ENCODE peak calls at places on chromosomes 2 and 18, in five cellular contexts. E is upper lobe of left lung, L is GM12878, Z is HepG2, R is K562. X is an unnamed sample.

GRCh38 chr18:50410894-50411293 is 36.0 kb downstream of the SKA1 start:
- ATAC-seq in R (no peak), E (peak; percentile 38), Z (no peak), L (no peak), X (no peak)

GRCh38 chr2:12918841-12919445 is 202.2 kb downstream of the TRIB2 start:
- ATAC-seq in L (no peak), R (no peak), Z (no peak), E (peak; percentile 85), X (peak; percentile 95)

GRCh38 chr2:169670215-169670651 is 24.0 kb downstream of the CFAP210 start:
- ATAC-seq in R (peak; percentile 86), L (peak; percentile 76), Z (peak; percentile 37), E (no peak), X (no peak)

GRCh38 chr18:48825101-48825745 is 125.5 kb downstream of the SMAD7 start:
- ATAC-seq in R (no peak), L (no peak), E (no peak), Z (no peak), X (no peak)

GRCh38 chr18:76988015-76988826 is 144.4 kb downstream of the MBP start:
- ATAC-seq in L (no peak), Z (no peak), E (peak; percentile 75), R (no peak), X (peak; percentile 34)

GRCh38 chr2:47783491-47784330 is 766 bp downstream of the MSH6 start:
- ATAC-seq in L (peak; percentile 62), E (peak; percentile 57), R (peak; percentile 78), Z (peak; percentile 55), X (peak; percentile 29)

GRCh38 chr2:165054667-165055066 is 99.3 kb upstream of the SLC38A11 start:
- ATAC-seq in R (no peak), E (no peak), Z (no peak), L (no peak), X (no peak)

GRCh38 chr2:197011777-197012641 is 85.5 kb upstream of the PGAP1 start:
- ATAC-seq in E (peak; percentile 80), L (peak; percentile 87), Z (peak; percentile 97), R (peak; percentile 89), X (no peak)

GRCh38 chr2:130370490-130370889 is 14.6 kb downstream of the PTPN18 start:
- ATAC-seq in L (peak; percentile 38), R (no peak), E (no peak), Z (no peak), X (no peak)

DNA sequence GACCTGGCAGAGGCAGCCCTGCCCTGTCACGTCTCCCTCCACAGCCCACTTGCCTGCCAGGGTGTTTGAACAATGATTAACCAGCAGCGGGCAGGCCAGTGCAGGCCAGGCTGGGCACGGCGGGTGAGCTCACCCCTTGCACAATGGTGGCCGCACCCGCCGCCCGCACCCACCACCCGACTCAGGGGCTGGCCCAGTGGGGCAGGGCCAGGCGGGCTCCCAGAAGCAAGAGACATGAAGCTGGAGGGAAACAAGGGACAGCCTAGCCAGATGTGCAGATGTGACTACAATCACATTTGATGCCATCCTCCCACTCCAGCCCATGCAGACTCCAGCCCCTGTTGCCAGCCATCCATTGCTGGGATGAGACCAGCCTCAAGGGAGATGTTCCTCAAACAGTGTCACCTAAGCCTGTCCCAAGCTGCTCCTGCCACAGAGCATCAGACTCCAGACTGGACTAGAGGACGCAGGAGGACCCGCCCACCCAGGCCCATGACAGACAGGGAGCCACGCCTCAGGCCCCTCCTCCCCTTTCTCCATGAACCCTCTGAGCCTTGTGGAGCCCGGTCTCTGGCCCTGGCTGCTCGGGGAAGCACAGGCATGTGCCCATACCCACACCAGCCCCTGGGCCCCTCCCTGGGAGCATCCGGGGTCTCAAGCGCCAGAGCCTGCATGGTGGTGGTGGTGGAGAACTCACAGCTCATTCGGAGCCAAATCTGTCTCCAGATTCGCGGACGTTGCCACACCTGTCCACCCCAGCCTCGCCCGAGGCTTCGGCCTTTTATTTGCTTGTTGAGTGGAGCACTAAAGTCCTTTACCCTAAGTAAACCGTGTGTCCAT is 45.0 kb downstream of the SDC1 start:
- ATAC-seq in Z (peak; percentile 84), L (peak; percentile 49), E (peak; percentile 57), R (peak; percentile 72), X (no peak)
- TF ChIP-seq POLR2AphosphoS5 in Z (peak; percentile 75), L (no peak), E (peak; percentile 15), R (no peak), X (no peak)

DNA sequence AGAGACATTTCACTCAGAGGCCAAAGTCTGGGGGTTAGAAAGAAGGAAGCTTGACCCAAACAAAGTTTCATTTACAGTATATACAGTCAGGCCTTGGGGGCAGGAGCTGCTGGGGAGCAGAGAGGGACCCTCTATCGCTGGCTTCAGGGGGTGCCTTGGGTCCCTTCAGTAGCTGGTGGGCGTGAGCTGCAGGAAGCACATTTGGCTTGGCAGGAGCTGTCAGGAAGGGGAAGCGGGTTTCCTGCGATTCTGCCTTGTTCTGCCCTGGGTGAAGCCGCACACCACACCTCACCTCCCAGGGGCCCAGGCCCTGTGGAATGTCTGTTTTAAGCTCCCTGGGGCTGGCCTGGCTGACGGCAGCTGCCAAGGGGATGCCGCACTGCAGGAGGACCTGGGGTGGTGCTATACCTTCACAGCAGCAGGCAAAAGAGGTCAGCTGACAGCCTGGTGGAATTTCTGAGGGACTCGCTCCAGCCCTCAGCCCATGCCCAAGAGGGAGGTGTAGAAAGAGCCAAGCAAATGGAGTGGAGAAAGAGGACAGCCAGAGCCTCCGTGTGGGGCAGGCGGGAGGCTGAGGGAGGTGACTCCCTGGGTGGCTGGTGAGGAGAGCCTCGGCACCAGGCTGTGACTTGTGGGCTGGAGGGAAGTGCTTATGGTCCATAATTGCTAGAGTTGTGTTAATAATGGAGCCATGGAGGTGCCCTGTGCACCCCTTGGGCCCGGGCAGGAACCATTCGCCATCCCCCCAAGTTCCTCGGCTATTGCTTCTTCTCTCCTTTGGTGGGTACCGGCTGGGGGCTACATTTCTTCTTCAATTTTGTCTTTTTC is 43.9 kb downstream of the PSD4 start:
- ATAC-seq in R (no peak), E (peak; percentile 16), Z (peak; percentile 34), L (peak; percentile 64), X (peak; percentile 46)
- TF ChIP-seq EP300 in R (no peak), E (no peak), Z (no peak), L (no peak), X (no peak)

DNA sequence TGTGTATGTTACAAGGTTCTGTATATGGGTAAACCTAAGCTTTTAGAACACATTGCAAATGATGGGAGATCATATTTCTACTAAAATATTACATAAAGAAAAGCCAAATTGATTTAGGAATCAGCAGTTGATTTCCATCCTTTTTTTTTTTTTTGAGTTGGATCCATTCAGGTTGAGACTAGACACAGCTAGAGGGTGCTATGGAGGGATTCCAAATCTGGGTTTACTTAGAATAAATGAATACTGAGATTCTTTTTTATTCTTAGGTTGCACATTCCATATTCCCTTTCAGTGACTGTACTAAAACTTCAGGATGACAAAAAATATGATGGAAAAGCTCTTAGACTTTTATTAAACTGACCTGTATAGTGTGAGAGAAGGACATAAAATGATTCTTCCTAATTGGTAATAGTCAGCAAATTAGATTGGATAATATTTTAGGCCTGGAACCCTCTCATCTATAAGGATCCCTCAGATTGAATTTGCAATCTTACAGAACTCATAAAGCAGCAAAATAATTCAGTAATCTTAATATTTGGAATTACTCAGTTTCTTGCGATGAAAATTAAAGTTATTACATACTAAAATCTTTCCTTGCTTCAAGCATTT is 183.3 kb upstream of the SESTD1 start:
- ATAC-seq in R (no peak), L (no peak), Z (no peak), E (no peak), X (no peak)
- TF ChIP-seq CTCF in R (no peak), L (no peak), Z (no peak), E (no peak), X (no peak)

DNA sequence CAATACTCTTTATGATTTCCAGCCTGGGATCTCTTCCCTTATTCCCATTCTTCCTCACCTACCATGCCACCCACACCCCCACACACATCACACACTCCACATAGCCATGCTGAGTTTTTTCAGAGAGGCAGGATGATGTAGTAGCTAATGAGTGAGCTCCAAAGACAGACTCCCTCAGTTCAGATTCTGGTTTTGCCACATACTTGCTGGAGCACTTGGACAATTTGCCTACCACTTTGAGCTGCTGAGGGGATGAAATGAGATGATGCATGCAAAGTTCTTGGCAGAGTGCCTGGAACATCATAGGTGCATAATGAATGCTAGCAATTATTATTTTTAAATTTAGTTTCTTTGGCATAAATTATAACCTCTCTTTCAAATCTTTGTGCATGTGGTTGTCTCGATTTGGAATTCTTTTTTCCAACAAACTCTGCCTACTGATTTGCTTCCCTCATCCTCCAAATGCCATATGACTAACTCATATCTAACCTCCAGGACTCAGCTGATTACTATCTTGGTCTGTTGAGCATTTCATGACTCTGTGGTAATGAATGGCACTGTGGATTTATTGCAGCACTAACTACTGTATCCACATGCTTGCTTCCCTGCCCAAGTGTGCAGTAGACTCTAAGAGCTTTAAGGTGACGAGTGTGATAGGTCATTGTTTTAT is 99.2 kb downstream of the TACR1 start:
- ATAC-seq in E (no peak), Z (no peak), L (no peak), R (no peak), X (no peak)
- TF ChIP-seq POLR2AphosphoS5 in E (no peak), Z (no peak), L (no peak), R (no peak), X (no peak)

GRCh38 chr2:179044500-179044899 is 5.4 kb downstream of the CCDC141 start:
- ATAC-seq in E (no peak), R (no peak), Z (no peak), L (peak; percentile 8), X (no peak)
- TF ChIP-seq EP300 in E (no peak), R (no peak), Z (no peak), L (no peak), X (no peak)

X was measured in gastroesophageal sphincter.